ENCODE peak calls at places on chromosomes 6 and 20, in four cellular contexts. M, D, E and H are unnamed samples.

GRCh38 chr6:137864812-137865508 is 2.1 kb upstream of the TNFAIP3 start:
- DNase-seq in M (no peak), E (no peak), D (no peak), H (no peak)

GRCh38 chr6:159978291-159979135 is 9.6 kb downstream of the IGF2R start:
- DNase-seq in D (no peak), E (no peak), M (no peak), H (no peak)

GRCh38 chr20:57080796-57081195 is 185.6 kb downstream of the BMP7 start:
- DNase-seq in D (no peak), M (no peak), E (no peak), H (no peak)

GRCh38 chr20:11205769-11206362 is 532.1 kb upstream of the JAG1 start:
- DNase-seq in D (no peak), M (no peak), E (no peak), H (no peak)

GRCh38 chr6:43823879-43824740 is 54.1 kb downstream of the VEGFA start:
- DNase-seq in E (no peak), M (no peak), D (no peak), H (no peak)

GRCh38 chr6:8481727-8482126 is 46.4 kb upstream of the SLC35B3 start:
- DNase-seq in E (no peak), D (no peak), M (no peak), H (no peak)

GRCh38 chr20:22776369-22776768 is 192.0 kb upstream of the FOXA2 start:
- DNase-seq in M (no peak), D (no peak), E (no peak), H (no peak)

GRCh38 chr6:127305741-127306140 is 37.7 kb downstream of the ECHDC1 start:
- DNase-seq in E (no peak), D (no peak), M (no peak), H (no peak)

GRCh38 chr6:170473226-170473789 is 79.8 kb downstream of the PSMB1 start:
- DNase-seq in E (no peak), D (no peak), M (no peak), H (no peak)

GRCh38 chr6:155472886-155473285 is 17.2 kb upstream of the NOX3 start:
- DNase-seq in D (no peak), E (peak; percentile 73), M (no peak), H (peak; percentile 51)

GRCh38 chr6:36154286-36154685 is 24.0 kb downstream of the MAPK13 start:
- DNase-seq in E (no peak), D (no peak), M (no peak), H (no peak)

GRCh38 chr6:111722220-111722731 is 116.6 kb upstream of the TRAF3IP2 start:
- DNase-seq in D (peak; percentile 33), M (peak; percentile 46), E (peak; percentile 89), H (no peak)

GRCh38 chr6:797479-798077 is 104.6 kb upstream of the EXOC2 start:
- DNase-seq in D (peak; percentile 21), M (no peak), E (peak; percentile 69), H (no peak)

GRCh38 chr6:9851006-9851405 is 563.9 kb downstream of the TFAP2A start:
- DNase-seq in D (no peak), E (no peak), M (no peak), H (no peak)

GRCh38 chr6:9848094-9848493 is 566.8 kb downstream of the TFAP2A start:
- DNase-seq in E (no peak), D (no peak), M (no peak), H (no peak)

GRCh38 chr6:9851541-9852380 is 563.1 kb downstream of the TFAP2A start:
- DNase-seq in D (no peak), E (peak; percentile 22), M (no peak), H (no peak)
- TF ChIP-seq CTCF in D (no peak), E (peak; percentile 5), M (peak; percentile 4), H (no peak)

GRCh38 chr6:148746363-148747144 is at the start of gene UST:
- DNase-seq in D (peak; percentile 92), M (peak; percentile 79), E (peak; percentile 97), H (peak; percentile 76)
- TF ChIP-seq CTCF in D (peak; percentile 40), M (peak; percentile 56), E (peak; percentile 37), H (peak; percentile 47)

GRCh38 chr6:42142118-42142835 is at the start of gene C6orf132:
- DNase-seq in M (no peak), E (no peak), D (no peak), H (no peak)
- TF ChIP-seq CTCF in M (peak; percentile 24), E (no peak), D (no peak), H (no peak)

GRCh38 chr6:5422321-5422915 is 161.1 kb downstream of the FARS2 start:
- DNase-seq in D (peak; percentile 21), M (no peak), E (peak; percentile 63), H (no peak)
- TF ChIP-seq CTCF in D (peak; percentile 78), M (peak; percentile 75), E (peak; percentile 82), H (peak; percentile 87)

GRCh38 chr20:21125072-21125848 is 622 bp upstream of the KIZ start:
- DNase-seq in M (peak; percentile 5), D (no peak), E (peak; percentile 50), H (peak; percentile 28)
- TF ChIP-seq CTCF in M (peak; percentile 42), D (peak; percentile 23), E (peak; percentile 29), H (peak; percentile 18)

DNA sequence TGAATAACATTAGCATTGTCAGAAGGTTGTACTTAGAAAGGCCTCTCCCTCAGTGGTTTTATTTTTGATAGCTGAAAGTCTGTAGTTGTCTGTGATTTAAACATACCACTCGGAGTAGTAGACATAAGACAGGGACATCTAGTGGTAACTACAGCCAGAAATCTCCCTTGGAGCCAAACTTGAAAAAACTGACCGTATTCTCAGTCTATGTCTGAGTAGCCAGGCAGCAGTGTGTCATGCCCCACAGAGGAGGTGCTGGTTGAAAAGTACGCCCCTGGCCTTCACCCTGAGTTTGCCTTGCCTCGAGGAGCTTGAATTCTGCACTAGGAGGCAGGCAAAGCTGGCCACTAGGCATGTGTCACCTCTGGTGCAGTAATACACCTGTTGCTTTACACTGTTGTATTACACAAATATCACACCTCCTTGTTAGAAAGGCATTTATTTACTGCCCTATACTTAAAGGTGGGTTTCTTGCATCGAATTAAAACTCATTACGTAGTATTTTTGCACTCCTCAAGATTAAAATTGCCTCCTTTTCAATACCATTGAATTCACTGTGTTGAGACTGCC is 20.8 kb downstream of the ZBTB2 start:
- DNase-seq in D (no peak), E (peak; percentile 43), M (no peak), H (peak; percentile 10)
- TF ChIP-seq CTCF in D (peak; percentile 35), E (peak; percentile 38), M (peak; percentile 29), H (peak; percentile 17)

GRCh38 chr6:118722820-118723526 is 71.6 kb upstream of the CEP85L start:
- DNase-seq in M (no peak), D (no peak), E (no peak), H (no peak)

GRCh38 chr6:118719351-118720124 is 68.1 kb upstream of the CEP85L start:
- DNase-seq in E (no peak), D (no peak), M (no peak), H (no peak)

GRCh38 chr6:118725944-118726343 is 74.6 kb upstream of the CEP85L start:
- DNase-seq in D (no peak), E (no peak), M (no peak), H (no peak)

GRCh38 chr6:118720125-118720473 is 68.7 kb upstream of the CEP85L start:
- DNase-seq in D (no peak), E (no peak), M (no peak), H (no peak)

GRCh38 chr6:118724211-118724610 is 72.8 kb upstream of the CEP85L start:
- DNase-seq in E (peak; percentile 42), D (no peak), M (no peak), H (no peak)
- TF ChIP-seq CTCF in E (no peak), D (no peak), M (no peak), H (no peak)

DNA sequence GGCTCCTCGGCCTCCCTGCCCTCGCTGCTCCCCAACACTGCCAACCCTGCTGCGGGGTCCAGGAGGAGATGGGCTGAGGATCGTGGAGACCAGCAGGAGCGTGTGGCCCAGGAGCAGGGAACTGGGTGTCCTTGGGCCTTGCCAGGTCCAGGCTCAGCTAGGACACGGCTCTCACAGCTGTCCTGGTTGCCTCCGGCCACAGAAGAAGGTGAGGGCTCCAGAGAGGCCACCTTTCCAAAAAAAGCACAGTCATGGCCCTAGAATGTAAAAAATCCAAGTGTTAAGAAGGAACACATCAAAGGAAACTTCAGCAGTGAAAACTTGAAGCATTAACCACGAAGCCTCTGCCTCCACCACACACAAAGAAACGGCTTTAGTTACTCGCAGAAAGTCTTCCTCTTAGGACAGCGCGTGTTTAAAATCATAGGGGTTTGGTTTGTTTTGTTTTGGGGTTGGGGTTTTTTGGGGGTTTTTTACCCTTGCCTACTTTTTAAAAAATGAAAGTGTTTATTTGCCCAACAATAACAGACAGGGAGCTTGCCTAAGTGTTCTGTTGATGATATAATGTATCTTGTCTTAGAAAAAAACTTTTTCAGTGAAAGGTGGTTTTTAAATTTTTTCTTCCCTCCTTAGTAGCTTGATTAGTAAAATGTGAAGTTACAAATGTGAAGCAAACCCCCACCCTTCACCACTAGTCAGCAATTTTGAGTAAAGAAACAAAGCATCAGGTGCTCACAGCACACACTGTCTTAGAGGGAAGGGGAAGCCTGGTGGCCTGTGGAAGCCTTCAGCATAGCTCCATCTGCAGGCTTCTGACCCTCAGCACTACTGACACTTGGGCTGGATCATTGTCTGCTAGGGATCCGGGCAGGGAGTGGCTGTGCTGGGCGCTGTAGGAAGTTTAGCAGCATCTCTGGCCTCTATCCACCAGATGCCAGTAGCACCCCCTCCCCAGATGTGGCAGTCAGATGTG is 60.0 kb downstream of the PTPN1 start:
- DNase-seq in E (peak; percentile 60), D (no peak), M (no peak), H (no peak)
- TF ChIP-seq CTCF in E (peak; percentile 54), D (peak; percentile 51), M (peak; percentile 61), H (peak; percentile 47)

DNA sequence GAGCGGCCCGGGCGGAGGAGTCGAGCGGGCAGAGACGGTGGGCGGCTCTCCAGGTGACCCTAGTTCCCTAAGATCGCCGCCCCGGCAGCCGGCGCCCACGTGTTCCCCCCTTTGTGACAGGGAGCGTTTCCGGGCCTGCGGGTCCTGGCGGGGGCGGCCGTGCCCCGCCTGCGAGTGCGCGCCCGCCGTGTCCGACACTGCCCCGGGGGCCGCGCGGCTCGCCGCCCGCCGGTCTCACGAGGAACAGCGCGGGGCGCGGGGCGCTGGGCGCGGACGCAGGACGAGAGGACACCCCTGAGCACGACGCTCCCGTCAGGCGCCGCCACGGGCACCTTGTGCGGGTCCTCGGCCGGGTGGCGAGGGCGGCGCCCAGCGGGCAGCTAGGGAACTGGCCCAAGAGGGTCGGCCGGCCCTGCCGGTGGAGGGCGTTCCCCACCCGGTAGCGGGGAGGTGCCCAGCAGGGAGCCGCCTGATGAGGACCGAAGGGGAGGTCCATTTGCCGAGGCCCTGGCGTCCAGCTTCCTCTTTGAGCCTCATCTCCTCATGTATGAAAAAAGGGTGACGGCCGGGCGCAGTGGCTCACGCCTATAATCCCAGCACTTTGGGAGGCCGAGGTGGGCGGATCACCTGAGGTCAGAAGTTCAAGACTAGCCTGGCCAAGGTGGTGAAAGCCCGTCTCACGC is at the start of gene VARS1:
- DNase-seq in M (no peak), D (peak; percentile 62), E (peak; percentile 92), H (no peak)
- TF ChIP-seq CTCF in M (peak; percentile 75), D (peak; percentile 72), E (peak; percentile 46), H (peak; percentile 97)

GRCh38 chr20:46741924-46742692 is 32.7 kb downstream of the SLC2A10 start:
- DNase-seq in E (no peak), M (no peak), D (no peak), H (no peak)
- TF ChIP-seq CTCF in E (no peak), M (no peak), D (no peak), H (no peak)